ENCODE peak calls at places on chromosome 20, in seven cellular contexts. P, K, H, T, C, N and E are unnamed samples. For H3K4me1, the result is how much of the 10 kb centered on the place peaks cover.

GRCh38 chr20:44761423-44761822 is 15.8 kb downstream of the KCNK15 start:
- DNase-seq in P (no peak), K (no peak), H (no peak), T (no peak), C (no peak), N (no peak), E (no peak)

GRCh38 chr20:45246109-45246508 is 8.3 kb downstream of the SLPI start:
- DNase-seq in P (no peak), K (no peak), H (no peak), T (no peak), C (no peak), N (no peak), E (no peak)

GRCh38 chr20:5674176-5674660 is 76.0 kb upstream of the SHLD1 start:
- DNase-seq in P (peak), K (no peak), H (no peak), T (no peak), C (no peak), N (no peak), E (no peak)

GRCh38 chr20:44509762-44510161 is 12.1 kb downstream of the SERINC3 start:
- DNase-seq in P (no peak), K (no peak), H (no peak), T (no peak), C (no peak), N (no peak), E (no peak)

GRCh38 chr20:4805663-4806449 is 84.1 kb downstream of the PRND start:
- DNase-seq in P (no peak), K (no peak), H (no peak), T (no peak), C (no peak), N (no peak), E (no peak)

GRCh38 chr20:52269926-52270325 is 78.3 kb upstream of the ZFP64 start:
- DNase-seq in P (no peak), K (no peak), H (no peak), T (no peak), C (no peak), N (no peak), E (no peak)

GRCh38 chr20:53578492-53579222 is 15.0 kb downstream of the ZNF217 start:
- DNase-seq in P (peak), K (peak), H (no peak), T (peak), C (peak), N (no peak), E (no peak)

GRCh38 chr20:9500121-9500911 is 14.1 kb upstream of the LAMP5 start:
- DNase-seq in P (no peak), K (no peak), H (no peak), T (no peak), C (no peak), N (peak), E (no peak)

GRCh38 chr20:33781945-33782344 is 29.2 kb upstream of the CHMP4B start:
- DNase-seq in P (no peak), K (no peak), H (no peak), T (no peak), C (no peak), N (no peak), E (no peak)

GRCh38 chr20:5400164-5400762 is 83.5 kb upstream of the PROKR2 start:
- DNase-seq in P (no peak), K (no peak), H (no peak), T (no peak), C (peak), N (no peak), E (no peak)

GRCh38 chr20:9412309-9412708 is 102.1 kb upstream of the LAMP5 start:
- DNase-seq in P (no peak), K (no peak), H (no peak), T (no peak), C (no peak), N (no peak), E (no peak)

GRCh38 chr20:41316009-41316408 is 1.5 kb downstream of the ZHX3 start:
- DNase-seq in P (no peak), K (no peak), H (no peak), T (no peak), C (no peak), N (no peak), E (no peak)

GRCh38 chr20:50073500-50073899 is 39.5 kb downstream of the UBE2V1 start:
- DNase-seq in P (no peak), K (no peak), H (no peak), T (no peak), C (no peak), N (no peak), E (peak)

DNA sequence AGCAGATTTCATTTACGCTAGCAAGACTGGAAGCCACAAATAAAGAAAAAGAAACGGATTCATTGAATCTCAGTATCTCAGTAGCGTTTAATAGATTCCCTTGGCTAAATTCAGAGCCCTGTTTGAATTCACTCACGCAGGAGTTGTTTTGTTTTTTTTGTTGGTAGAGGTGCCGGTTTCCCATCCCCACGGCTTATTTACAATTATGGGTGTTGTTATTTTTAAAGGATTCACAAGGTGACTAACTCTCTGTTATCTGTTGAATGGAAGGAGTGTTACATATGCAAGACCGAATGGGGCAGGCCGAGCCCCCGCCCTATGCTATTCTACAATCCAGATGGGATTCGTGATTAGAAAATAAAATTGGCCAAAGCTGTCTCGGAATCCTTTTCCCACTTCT is 2.3 kb upstream of the INSM1 start:
- DNase-seq in P (no peak), K (no peak), H (no peak), T (no peak), C (no peak), N (no peak), E (no peak)
- H3K27ac ChIP-seq in P (no peak), K (no peak), H (no peak), T (no peak), C (no peak), N (no peak), E (no peak)

DNA sequence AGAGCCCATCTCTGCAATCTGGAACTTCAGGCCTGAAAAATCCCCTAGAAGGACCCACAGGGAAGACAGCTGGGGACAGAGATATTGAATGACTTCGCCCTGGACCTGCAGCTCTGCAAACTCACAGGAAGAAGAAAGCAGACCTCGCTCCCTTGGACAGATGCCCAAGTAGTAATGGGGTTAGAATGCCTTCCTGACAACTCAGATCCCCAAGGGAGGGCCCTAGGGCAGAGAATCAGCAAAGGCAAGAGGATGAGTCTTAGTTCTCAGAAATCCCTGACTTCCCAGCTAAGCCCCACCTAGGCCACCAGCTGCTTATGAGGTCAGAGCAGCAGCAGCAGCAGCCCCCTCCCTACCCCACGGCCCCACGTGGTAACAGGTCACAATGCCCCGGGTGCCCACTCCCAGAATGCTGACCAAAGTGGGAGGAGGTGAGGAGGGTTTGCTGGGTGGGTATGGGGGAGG is at the start of gene C20orf141:
- DNase-seq in P (no peak), K (no peak), H (no peak), T (no peak), C (no peak), N (no peak), E (no peak)
- H3K4me1 ChIP-seq in P (under half), K (under half), H (under half), T (under half), C (under half), N (under half), E (under half)

GRCh38 chr20:57743450-57744095 is 33.8 kb upstream of the PMEPA1 start:
- DNase-seq in P (no peak), K (no peak), H (peak), T (no peak), C (no peak), N (no peak), E (no peak)
- H3K27ac ChIP-seq in P (no peak), K (no peak), H (no peak), T (no peak), C (no peak), N (no peak), E (no peak)

GRCh38 chr20:22341508-22341907 is 242.9 kb downstream of the FOXA2 start:
- DNase-seq in P (no peak), K (no peak), H (no peak), T (no peak), C (no peak), N (no peak), E (no peak)

GRCh38 chr20:22339091-22339881 is 245.1 kb downstream of the FOXA2 start:
- DNase-seq in P (peak), K (no peak), H (no peak), T (no peak), C (peak), N (no peak), E (no peak)

GRCh38 chr20:22339946-22340345 is 244.4 kb downstream of the FOXA2 start:
- DNase-seq in P (no peak), K (no peak), H (no peak), T (no peak), C (no peak), N (no peak), E (no peak)

GRCh38 chr20:22343612-22344011 is 240.8 kb downstream of the FOXA2 start:
- DNase-seq in P (no peak), K (no peak), H (no peak), T (no peak), C (no peak), N (no peak), E (no peak)

DNA sequence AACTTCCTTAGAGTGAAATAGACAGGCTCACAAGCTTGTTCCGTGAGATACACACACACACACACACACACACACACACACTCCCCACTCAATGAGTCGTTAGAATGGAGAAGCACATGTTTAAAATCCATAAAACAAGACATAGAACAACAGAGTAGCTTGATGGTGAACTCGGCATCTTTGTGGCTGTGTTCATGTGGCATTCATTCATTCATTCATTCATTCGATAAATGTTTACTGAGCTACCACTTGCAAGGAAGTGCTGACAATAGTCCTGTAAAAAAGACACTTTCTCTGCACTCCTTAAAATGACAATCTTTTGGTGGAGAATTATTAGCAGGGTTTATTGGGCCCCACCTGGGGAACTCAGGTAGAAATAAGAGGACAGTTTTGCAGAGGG is 242.0 kb downstream of the FOXA2 start:
- DNase-seq in P (no peak), K (no peak), H (no peak), T (no peak), C (no peak), N (no peak), E (no peak)
- H3K4me1 ChIP-seq in P (under half), K (under half), H (under half), T (under half), C (under half), N (under half), E (under half)

GRCh38 chr20:38301283-38301682 is 2.7 kb upstream of the BPI start:
- DNase-seq in P (no peak), K (no peak), H (no peak), T (no peak), C (no peak), N (no peak), E (no peak)

GRCh38 chr20:38297916-38298674 is 5.9 kb upstream of the BPI start:
- DNase-seq in P (no peak), K (no peak), H (peak), T (no peak), C (no peak), N (no peak), E (no peak)

GRCh38 chr20:38298768-38299288 is 5.1 kb upstream of the BPI start:
- DNase-seq in P (no peak), K (peak), H (peak), T (peak), C (no peak), N (peak), E (peak)

GRCh38 chr20:38300433-38300832 is 3.5 kb upstream of the BPI start:
- DNase-seq in P (no peak), K (no peak), H (no peak), T (no peak), C (no peak), N (no peak), E (no peak)

DNA sequence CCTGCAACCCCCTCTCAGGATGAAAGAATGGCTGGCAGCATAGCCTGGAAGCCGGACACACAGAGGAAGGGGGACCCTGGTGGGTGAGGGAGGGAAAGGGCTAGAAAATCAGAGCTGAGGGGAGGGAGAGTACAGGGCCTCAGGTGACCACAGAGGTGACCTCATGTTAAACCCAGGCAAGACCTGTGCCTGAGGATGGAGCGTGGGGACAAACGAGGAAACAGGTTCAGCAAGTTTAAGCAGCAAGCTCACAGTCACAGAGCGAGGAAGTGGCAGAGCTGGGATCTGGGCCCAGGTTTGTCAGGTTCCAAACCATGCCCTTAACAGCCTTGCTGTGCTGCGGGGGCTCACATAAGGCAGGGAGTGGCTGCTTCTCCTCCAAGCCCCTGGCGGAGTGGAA is 4.0 kb upstream of the BPI start:
- DNase-seq in P (no peak), K (peak), H (no peak), T (no peak), C (no peak), N (peak), E (no peak)
- H3K27ac ChIP-seq in P (no peak), K (peak), H (peak), T (peak), C (no peak), N (no peak), E (peak)

GRCh38 chr20:32080783-32081182 is 28.7 kb upstream of the TM9SF4 start:
- DNase-seq in P (no peak), K (no peak), H (no peak), T (no peak), C (no peak), N (no peak), E (no peak)
- H3K4me1 ChIP-seq in P (under half), K (under half), H (under half), T (under half), C (under half), N (under half), E (under half)

GRCh38 chr20:36096404-36096799 is 58.1 kb upstream of the EPB41L1 start:
- DNase-seq in P (no peak), K (no peak), H (no peak), T (no peak), C (no peak), N (no peak), E (no peak)

GRCh38 chr20:36097331-36097730 is 57.2 kb upstream of the EPB41L1 start:
- DNase-seq in P (no peak), K (no peak), H (no peak), T (no peak), C (no peak), N (no peak), E (no peak)

GRCh38 chr20:36098364-36098763 is 56.2 kb upstream of the EPB41L1 start:
- DNase-seq in P (no peak), K (peak), H (no peak), T (no peak), C (no peak), N (peak), E (no peak)

GRCh38 chr20:36099106-36099505 is 55.4 kb upstream of the EPB41L1 start:
- DNase-seq in P (no peak), K (no peak), H (no peak), T (no peak), C (no peak), N (no peak), E (no peak)

GRCh38 chr20:36097751-36098151 is 56.8 kb upstream of the EPB41L1 start:
- DNase-seq in P (no peak), K (peak), H (no peak), T (no peak), C (no peak), N (no peak), E (no peak)
- H3K27ac ChIP-seq in P (no peak), K (peak), H (no peak), T (peak), C (peak), N (peak), E (peak)

GRCh38 chr20:36085686-36086267 is 68.8 kb upstream of the EPB41L1 start:
- DNase-seq in P (no peak), K (peak), H (no peak), T (no peak), C (no peak), N (peak), E (peak)
- H3K4me1 ChIP-seq in P (under half), K (under half), H (under half), T (under half), C (under half), N (under half), E (under half)

DNA sequence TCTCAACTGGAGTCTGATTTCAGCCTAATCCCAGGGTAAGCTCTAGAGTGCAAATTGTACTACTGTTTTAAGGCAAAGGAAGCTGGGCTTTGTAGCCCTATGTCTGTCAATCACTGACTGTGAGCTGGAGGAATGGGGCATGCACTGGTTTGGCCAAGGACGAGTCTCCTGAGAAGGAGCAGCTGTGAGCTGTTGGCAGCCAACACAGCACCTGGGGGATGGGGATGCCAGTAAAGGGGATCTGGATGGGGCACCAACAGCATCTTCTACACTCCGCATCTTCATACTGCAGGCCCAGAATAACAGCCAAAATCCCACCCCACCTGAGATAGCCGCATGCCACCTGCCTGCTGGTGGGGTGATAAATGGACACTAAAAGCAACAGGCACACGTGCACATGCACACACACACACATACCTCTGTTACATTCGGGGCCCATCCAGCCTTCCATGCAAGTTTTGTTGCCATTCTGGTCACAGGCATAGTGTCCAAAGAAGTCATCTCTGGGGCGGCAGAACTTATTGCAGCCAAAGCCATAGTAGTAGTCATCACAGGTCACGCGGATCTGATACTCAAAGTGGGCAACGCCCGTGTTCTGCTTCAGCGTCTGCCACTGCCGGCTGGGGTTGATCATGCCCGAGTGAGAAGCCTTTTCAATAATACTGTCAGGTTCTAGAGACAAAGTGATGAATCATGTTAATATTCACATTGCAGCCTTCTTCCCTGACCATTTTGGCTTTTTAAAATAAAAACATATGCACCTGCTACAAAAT is 15.6 kb downstream of the JAG1 start:
- DNase-seq in P (no peak), K (no peak), H (peak), T (no peak), C (no peak), N (no peak), E (no peak)
- H3K27ac ChIP-seq in P (no peak), K (peak), H (peak), T (peak), C (peak), N (no peak), E (no peak)

GRCh38 chr20:36717657-36718056 is 28.2 kb downstream of the NDRG3 start:
- DNase-seq in P (no peak), K (no peak), H (no peak), T (no peak), C (peak), N (no peak), E (no peak)
- H3K4me1 ChIP-seq in P (under half), K (under half), H (under half), T (under half), C (under half), N (under half), E (under half)